ENCODE peak calls at places on chromosomes 3 and 15, in four cellular contexts. T is GM12878, L is HCT116, R is H1. Q is an unnamed sample.

GRCh38 chr15:70112018-70112395 is 14.3 kb upstream of the TLE3 start:
- DNase-seq in L (no peak), R (no peak), T (no peak), Q (no peak)

GRCh38 chr3:193190387-193190786 is 50.6 kb upstream of the PLAAT1 start:
- DNase-seq in T (no peak), L (peak), R (peak), Q (peak)

GRCh38 chr15:64597469-64597806 is 137.1 kb downstream of the ZNF609 start:
- DNase-seq in T (no peak), R (no peak), L (no peak), Q (no peak)

GRCh38 chr3:35663471-35663870 is 24.1 kb downstream of the ARPP21 start:
- DNase-seq in L (no peak), R (no peak), T (no peak), Q (no peak)

GRCh38 chr15:95842576-95842975 is 487.9 kb upstream of the NR2F2 start:
- DNase-seq in R (no peak), L (no peak), T (no peak), Q (no peak)

GRCh38 chr15:78976691-78977090 is 31.8 kb upstream of the CTSH start:
- DNase-seq in L (no peak), R (no peak), T (no peak), Q (no peak)

GRCh38 chr15:100994597-100995446 is 75.7 kb downstream of the LRRK1 start:
- DNase-seq in L (no peak), T (no peak), R (no peak), Q (no peak)

GRCh38 chr3:69282191-69282590 is 103.7 kb downstream of the FRMD4B start:
- DNase-seq in L (no peak), T (no peak), R (no peak), Q (no peak)

GRCh38 chr3:36505393-36505792 is 125.1 kb downstream of the STAC start:
- DNase-seq in R (no peak), T (no peak), L (no peak), Q (no peak)

GRCh38 chr3:15923640-15924405 is 126.0 kb upstream of the ANKRD28 start:
- DNase-seq in T (no peak), L (no peak), R (no peak), Q (peak)

GRCh38 chr3:118938183-118938961 is 96.3 kb downstream of the IGSF11 start:
- DNase-seq in L (no peak), R (no peak), T (no peak), Q (peak)

GRCh38 chr3:192914873-192915272 is 2.8 kb downstream of the MB21D2 start:
- DNase-seq in T (no peak), L (no peak), R (no peak), Q (no peak)

GRCh38 chr15:100192092-100192695 is 149.6 kb downstream of the ADAMTS17 start:
- DNase-seq in L (no peak), R (no peak), T (no peak), Q (no peak)

GRCh38 chr15:59372352-59373211 is at the start of gene MYO1E:
- DNase-seq in R (peak), L (peak), T (peak), Q (no peak)

GRCh38 chr3:56467801-56468183 is 475 bp downstream of the ERC2 start:
- DNase-seq in L (no peak), T (no peak), R (no peak), Q (no peak)

GRCh38 chr3:141067559-141067958 is 16.4 kb downstream of the SPSB4 start:
- DNase-seq in L (no peak), R (no peak), T (no peak), Q (no peak)

GRCh38 chr15:36029606-36030005 is 483.6 kb upstream of the DPH6 start:
- DNase-seq in L (no peak), R (no peak), T (no peak), Q (no peak)

GRCh38 chr3:47410417-47410720 is 29.5 kb downstream of the PTPN23 start:
- DNase-seq in R (no peak), L (no peak), T (no peak), Q (no peak)

GRCh38 chr3:87136066-87136596 is 91.0 kb upstream of the CHMP2B start:
- DNase-seq in L (no peak), R (no peak), T (no peak), Q (no peak)

DNA sequence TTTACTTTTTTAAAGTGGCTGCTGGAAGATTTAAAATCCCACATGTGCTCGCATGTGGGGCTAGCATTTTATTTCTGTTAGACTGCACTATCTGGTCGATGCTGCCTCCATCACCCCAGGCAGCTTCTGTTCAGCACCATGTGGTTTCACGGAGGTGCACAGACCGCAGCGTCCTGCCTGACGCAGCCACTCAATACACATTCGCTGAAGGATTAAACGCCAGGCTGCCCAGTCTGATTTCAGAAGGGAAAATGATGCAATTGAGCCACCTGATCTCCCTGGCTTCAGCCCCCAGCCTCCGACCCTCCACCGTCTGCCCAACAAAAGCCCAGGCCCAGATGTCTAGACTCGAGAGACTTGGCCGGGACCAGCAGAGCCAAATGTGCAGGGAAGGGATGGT is 84.5 kb downstream of the MEGF11 start:
- DNase-seq in L (no peak), T (no peak), R (no peak), Q (no peak)
- TF ChIP-seq EGR1 in L (no peak), T (no peak), R (no peak), Q (no peak)

GRCh38 chr3:13480340-13481318 is 523 bp downstream of the HDAC11 start:
- DNase-seq in T (no peak), L (no peak), R (no peak), Q (no peak)
- TF ChIP-seq EGR1 in T (no peak), L (no peak), R (no peak), Q (no peak)

DNA sequence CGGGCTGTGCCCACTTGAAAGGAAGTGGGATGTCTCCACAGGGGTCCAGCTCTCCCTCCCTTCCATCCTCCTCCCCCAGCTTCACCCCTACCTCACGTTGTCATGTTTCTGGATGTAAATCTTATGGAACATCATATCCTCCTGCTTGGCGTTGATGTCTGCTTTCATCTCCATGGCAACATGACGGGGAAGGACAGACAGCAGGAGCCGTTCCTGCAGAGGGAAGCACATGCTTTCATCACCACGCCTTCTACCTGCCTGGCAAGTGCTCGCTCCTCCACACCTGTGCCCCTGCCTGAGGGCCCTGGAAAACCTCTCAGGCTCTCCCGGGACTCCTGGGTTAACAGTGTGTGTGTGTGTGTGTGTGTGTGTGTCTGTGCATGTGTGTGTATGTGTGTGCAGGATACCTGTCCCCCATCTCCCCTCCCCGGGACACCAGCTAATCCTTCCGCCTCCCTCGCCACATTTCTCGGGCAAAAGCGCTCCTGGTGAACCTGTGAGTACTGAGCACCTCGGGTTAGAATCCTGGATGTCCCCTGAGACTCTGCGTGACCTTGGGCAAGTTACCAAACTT is 101.1 kb downstream of the ADCY5 start:
- DNase-seq in L (no peak), R (no peak), T (no peak), Q (no peak)
- TF ChIP-seq EGR1 in L (no peak), R (no peak), T (no peak), Q (no peak)

DNA sequence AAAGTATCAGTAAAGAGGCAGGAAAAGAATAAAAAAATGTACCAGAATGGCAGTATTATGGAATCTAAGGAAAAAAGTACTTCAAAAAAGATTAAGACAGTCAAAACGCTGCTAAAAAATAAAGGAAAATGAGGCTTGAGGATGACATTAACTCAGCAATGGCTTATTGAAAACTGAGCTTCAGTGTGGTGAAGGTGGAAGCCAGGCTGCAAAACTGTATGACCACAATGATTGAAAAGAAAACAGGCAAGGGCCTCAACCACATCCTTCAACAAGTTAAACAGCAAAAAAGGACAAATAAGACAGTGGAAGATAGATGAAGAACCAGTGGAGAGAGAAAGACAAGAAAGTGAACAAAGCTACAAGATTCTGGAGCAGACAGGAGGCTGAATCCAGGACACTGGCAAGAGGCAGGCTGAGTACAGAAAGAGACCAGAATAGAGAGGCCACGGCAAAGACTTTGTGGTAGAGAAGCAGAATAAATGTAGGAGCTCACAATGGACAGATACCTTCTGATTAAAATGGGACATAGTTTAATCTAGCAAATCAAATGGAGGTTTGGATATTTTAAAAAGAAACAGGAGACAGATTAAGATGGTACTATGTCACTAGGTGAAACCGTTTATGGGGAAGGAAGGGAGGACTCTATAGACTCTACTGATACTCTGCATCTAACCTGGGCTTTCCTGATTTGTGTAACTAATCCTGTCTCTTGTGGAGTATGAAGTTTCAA is 86.1 kb downstream of the TJP1 start:
- DNase-seq in T (peak), R (no peak), L (no peak), Q (no peak)
- TF ChIP-seq EGR1 in T (no peak), R (no peak), L (no peak), Q (no peak)

GRCh38 chr3:110343376-110343775 is 728.2 kb upstream of the NECTIN3 start:
- DNase-seq in L (peak), R (no peak), T (no peak), Q (no peak)
- TF ChIP-seq EGR1 in L (no peak), R (no peak), T (no peak), Q (no peak)

GRCh38 chr15:45646220-45646619 is 11.4 kb downstream of the SQOR start:
- DNase-seq in R (no peak), L (no peak), T (no peak), Q (no peak)

GRCh38 chr15:45650889-45651525 is 16.2 kb downstream of the SQOR start:
- DNase-seq in T (no peak), R (no peak), L (no peak), Q (no peak)

GRCh38 chr15:45645026-45645980 is 10.5 kb downstream of the SQOR start:
- DNase-seq in T (no peak), L (no peak), R (no peak), Q (no peak)

GRCh38 chr15:45647828-45648227 is 13.0 kb downstream of the SQOR start:
- DNase-seq in L (no peak), T (no peak), R (no peak), Q (no peak)

GRCh38 chr15:45648521-45649200 is 13.8 kb downstream of the SQOR start:
- DNase-seq in R (no peak), L (peak), T (no peak), Q (no peak)
- TF ChIP-seq EGR1 in R (no peak), L (no peak), T (no peak), Q (no peak)

DNA sequence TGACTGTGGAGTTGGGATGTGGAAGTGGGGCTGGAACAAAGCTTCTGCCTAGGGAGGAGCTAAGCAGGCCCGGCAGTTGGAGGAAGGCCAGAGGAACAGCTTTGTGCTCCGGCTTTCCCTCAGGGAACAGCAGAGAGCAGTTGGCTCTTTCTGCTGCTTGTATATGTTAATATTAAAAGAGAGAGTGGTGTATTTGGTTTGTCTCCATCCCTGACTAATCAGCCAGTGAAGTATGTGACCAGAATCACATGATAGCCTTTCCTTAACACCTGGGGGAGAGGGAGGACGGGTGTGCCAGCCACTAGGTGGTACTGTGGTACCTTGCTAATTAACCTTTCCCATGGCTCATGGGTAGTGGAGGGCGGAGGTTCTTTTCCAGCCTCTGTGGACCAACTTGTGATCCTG is 10.0 kb downstream of the EIF2B5 start:
- DNase-seq in L (no peak), T (no peak), R (no peak), Q (peak)
- TF ChIP-seq EGR1 in L (no peak), T (no peak), R (no peak), Q (no peak)

DNA sequence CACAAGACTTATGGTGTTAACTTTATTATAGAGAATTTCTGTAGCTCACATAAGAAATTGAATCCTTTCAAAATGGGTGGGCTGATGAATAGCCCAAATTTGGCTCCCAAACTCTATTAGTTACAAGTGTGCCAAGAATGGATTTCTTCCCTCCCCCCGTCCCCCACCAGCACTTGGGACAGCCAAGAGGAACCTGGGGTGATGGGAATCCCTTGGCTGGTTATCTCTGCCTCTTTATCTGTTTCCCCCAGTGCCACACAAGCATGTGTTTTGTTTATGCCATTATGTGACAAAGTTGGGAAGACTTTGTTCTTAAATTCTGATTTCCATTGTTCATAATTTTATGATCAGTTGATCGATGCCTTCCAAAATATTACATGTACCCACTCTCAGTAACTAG is 28.3 kb downstream of the CMSS1 start:
- DNase-seq in R (no peak), L (no peak), T (no peak), Q (no peak)
- TF ChIP-seq EGR1 in R (no peak), L (no peak), T (no peak), Q (no peak)

GRCh38 chr3:50912746-50913145 is 238.0 kb downstream of the DOCK3 start:
- DNase-seq in R (no peak), T (no peak), L (no peak), Q (no peak)

DNA sequence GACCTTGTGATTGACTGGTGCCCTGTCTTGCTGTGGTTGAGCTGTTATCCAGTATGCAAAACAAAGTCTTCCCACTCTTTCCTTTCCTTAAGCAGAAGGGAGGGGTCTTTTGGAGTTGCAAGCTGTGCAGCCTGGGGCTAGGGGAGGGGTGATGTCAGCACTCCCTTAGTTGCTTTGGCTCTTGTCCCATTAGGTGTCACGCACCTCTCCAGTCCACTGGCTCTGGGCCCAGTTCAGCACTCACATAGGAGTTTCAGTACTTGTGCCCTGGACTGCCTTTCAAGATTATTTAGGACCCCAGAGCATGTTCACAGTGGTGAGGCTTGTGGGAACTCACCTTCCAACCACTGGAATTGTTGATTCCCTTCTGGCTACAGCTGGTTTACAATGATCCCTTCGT is 238.6 kb downstream of the DOCK3 start:
- DNase-seq in L (no peak), R (no peak), T (no peak), Q (no peak)
- TF ChIP-seq EGR1 in L (no peak), R (no peak), T (no peak), Q (no peak)